ENCODE peak calls at places on chromosome 13, in four cellular contexts. C is uterus, P is brain microvascular endothelial cell, J is cardiac fibroblast. A is an unnamed sample.

GRCh38 chr13:59823495-59823894 is 340.2 kb downstream of the DIAPH3 start:
- DNase-seq in C (no peak), P (peak), J (peak), A (peak)

GRCh38 chr13:20814224-20814910 is 40.6 kb upstream of the EEF1AKMT1 start:
- DNase-seq in C (peak), P (peak), J (peak), A (peak)

GRCh38 chr13:99307247-99307646 is at the start of gene GPR183:
- DNase-seq in C (no peak), P (peak), J (peak), A (no peak)

GRCh38 chr13:80955487-80955886 is 614.6 kb upstream of the SPRY2 start:
- DNase-seq in C (no peak), P (no peak), J (peak), A (peak)

GRCh38 chr13:57946361-57946760 is 314.8 kb downstream of the PCDH17 start:
- DNase-seq in C (no peak), P (no peak), J (peak), A (no peak)

GRCh38 chr13:80881495-80882482 is 540.9 kb upstream of the SPRY2 start:
- DNase-seq in C (no peak), P (no peak), J (no peak), A (peak)

GRCh38 chr13:67438465-67438864 is 208.3 kb upstream of the PCDH9 start:
- DNase-seq in C (no peak), P (no peak), J (no peak), A (no peak)

GRCh38 chr13:94548382-94549240 is 47.3 kb downstream of the TGDS start:
- DNase-seq in C (peak), P (no peak), J (peak), A (peak)

GRCh38 chr13:46905249-46905648 is 8.4 kb upstream of the HTR2A start:
- DNase-seq in C (no peak), P (no peak), J (peak), A (peak)

GRCh38 chr13:62551588-62551987 is 1135.9 kb upstream of the PCDH20 start:
- DNase-seq in C (no peak), P (no peak), J (no peak), A (no peak)

GRCh38 chr13:37486171-37486661 is 112.4 kb downstream of the POSTN start:
- DNase-seq in C (no peak), P (no peak), J (no peak), A (peak)

GRCh38 chr13:95814494-95814893 is 137.6 kb downstream of the DNAJC3 start:
- DNase-seq in C (no peak), P (no peak), J (no peak), A (no peak)

GRCh38 chr13:50598338-50598737 is 245.2 kb downstream of the DLEU7 start:
- DNase-seq in C (no peak), P (no peak), J (no peak), A (no peak)

GRCh38 chr13:91196958-91197357 is 150.5 kb upstream of the MIR17HG start:
- DNase-seq in C (no peak), P (no peak), J (no peak), A (no peak)

GRCh38 chr13:87234981-87235380 is 436.2 kb upstream of the SLITRK5 start:
- DNase-seq in C (no peak), P (peak), J (no peak), A (peak)

GRCh38 chr13:46804391-46804815 is 7.4 kb upstream of the ESD start:
- DNase-seq in C (no peak), P (peak), J (peak), A (peak)

DNA sequence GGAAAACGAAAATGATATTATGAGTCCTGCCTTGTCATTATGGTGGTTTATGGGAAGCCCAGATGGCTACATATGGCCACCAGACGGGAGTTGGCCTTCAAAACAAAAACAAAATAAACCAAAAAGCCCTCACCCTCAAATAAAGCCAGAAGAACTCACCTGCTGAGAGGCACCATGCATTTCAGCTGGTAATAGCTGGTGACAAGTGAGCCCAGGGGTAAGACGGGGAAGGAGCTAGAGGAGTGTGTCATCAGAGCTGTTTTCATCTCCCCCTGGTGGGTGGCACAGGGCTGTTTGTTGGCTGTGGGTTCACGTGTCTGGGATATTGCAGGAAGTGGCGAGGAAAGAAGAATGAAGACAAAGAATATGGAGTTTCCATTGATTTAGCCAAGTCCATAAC is 152.9 kb downstream of the EFNB2 start:
- DNase-seq in C (no peak), P (no peak), J (no peak), A (no peak)
- TF ChIP-seq CTCF in C (no peak), P (peak), J (no peak), A (no peak)

DNA sequence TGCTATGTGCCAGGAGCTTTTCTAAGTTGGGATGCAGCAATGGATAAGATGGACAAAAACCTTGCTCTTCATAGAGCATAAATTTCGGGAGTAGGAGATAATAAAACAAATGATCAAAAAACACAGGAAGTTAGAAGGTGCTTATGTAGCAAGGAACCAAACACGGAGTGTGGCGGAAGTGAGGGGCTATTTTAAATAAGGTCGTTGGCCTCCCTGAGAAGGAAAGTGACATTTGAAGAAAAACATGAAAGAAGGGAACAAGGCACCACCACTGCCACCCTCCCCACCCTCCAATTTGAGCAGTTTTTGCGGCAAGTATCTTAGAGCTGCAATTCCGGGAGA is 3.2 kb upstream of the GSX1 start:
- DNase-seq in C (no peak), P (no peak), J (no peak), A (no peak)
- H3K4me3 ChIP-seq in C (no peak), P (no peak), J (no peak), A (no peak)

GRCh38 chr13:41356788-41357187 is 45.7 kb downstream of the NAA16 start:
- DNase-seq in C (no peak), P (no peak), J (peak), A (no peak)

GRCh38 chr13:41354416-41354815 is 43.3 kb downstream of the NAA16 start:
- DNase-seq in C (no peak), P (no peak), J (peak), A (peak)

DNA sequence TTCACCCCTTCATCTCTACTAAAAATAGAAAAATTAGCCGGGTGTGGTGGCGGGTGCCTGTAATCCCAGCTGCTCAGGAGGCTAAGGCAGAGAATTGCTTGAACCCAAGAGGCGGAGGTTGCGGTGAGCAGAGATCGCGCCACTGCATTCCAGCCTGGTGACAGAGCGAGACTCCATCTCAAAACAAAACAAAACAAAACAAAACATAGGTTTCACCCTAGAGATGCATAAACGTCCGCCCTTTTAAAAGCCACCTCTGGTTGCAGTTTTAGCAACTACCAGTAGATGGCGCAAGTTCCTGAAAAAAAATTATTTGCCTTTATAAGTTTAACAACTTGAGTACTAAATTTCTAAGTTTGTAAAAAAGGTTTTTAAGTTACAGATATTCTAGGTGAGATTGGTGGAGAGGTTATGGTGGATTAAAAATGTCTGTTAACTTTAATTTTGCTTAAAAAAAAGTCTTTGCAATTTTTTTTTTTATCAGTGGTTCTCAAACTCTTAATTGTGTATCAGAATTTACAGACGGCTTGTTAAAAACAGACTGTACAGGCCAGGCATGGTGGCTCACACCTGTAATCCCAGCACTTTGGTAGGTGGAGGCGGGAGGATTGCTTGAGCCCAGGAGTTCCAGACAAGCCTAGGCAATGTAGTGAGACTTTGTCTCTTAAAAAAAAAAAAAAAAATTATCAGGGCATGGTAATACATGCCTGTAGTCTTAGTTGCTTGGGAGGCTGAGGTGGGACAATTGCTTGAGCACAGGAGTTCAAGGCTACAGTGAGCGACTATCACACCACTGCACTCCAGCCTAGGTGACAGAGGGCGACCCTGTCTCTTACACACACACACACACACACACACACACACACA is 42.1 kb downstream of the NAA16 start:
- DNase-seq in C (no peak), P (peak), J (peak), A (peak)
- TF ChIP-seq CTCF in C (peak), P (peak), J (peak), A (peak)

GRCh38 chr13:22040810-22041364 is 370.0 kb downstream of the FGF9 start:
- DNase-seq in C (no peak), P (no peak), J (no peak), A (no peak)
- H3K4me3 ChIP-seq in C (no peak), P (no peak), J (no peak), A (no peak)

DNA sequence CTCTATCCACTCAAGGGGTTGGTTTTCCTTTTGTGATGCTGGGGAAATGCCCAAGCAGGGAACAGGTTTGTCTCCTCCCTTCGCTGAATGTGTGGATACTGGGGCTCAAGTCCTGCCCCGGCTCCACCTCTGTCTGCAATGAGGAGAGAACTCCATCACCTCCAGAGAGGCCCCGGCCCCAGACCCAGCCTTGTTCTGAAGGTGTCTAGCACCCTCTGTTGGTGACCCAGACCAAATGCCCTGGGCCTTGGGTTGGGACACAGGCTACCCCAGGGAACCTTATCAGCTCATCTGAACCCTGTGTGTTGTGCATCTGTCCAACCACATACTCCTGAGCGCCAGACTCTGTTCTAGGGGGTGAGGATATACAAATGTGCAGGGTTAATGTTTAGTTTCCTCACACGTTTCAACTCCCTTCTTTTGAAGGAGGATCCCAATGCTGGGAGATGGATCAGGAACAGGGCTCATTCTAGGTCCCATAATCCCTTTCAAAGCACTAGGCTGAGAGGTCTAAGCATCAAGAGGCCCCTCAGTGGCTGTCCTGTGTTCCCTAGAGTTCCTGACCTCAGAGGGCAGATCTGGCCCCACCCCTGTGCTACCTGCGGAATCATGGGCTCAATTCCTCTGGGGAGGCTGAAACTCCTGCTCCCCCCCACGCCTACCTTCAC is 112.5 kb upstream of the SLC7A1 start:
- DNase-seq in C (no peak), P (peak), J (peak), A (peak)
- TF ChIP-seq CTCF in C (no peak), P (peak), J (peak), A (peak)

DNA sequence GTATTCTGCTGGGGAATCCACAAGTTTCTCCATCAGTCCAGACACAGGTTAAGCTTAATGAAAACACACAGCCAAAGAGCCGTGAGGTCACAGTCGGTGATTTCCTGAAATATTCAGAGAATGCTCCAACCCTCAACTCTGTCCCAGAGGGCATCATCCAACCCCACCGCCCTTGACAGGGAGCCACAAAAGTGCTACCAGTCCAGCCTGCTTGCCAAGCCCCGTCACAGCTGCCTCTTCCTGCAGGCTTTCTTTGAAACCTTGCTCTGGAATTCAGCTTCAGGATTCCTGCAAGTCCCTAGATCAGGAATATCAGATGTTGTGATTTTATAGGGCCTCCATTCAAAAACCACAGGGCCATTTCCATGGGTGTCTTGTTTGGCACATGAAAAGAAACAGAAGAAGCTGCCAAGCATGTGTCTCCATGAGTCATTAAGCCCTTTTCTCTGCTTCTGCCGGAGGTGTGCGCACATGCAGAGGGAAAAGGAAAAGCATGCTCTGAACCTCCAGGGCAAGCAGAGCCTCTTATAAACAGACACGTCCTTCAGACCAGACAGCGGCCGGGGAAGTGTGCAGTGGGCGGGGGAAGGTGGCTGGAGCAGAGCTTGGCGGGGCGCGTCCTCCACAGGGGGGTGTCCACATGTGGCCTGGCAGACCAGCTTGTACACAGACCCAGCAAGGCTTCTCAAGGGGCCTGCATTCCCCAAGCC is 164.7 kb downstream of the KATNAL1 start:
- DNase-seq in C (peak), P (peak), J (peak), A (peak)
- H3K4me3 ChIP-seq in C (no peak), P (no peak), J (no peak), A (no peak)

GRCh38 chr13:26839682-26840081 is 79.1 kb upstream of the GPR12 start:
- DNase-seq in C (no peak), P (no peak), J (no peak), A (no peak)
- TF ChIP-seq CTCF in C (no peak), P (no peak), J (no peak), A (no peak)

DNA sequence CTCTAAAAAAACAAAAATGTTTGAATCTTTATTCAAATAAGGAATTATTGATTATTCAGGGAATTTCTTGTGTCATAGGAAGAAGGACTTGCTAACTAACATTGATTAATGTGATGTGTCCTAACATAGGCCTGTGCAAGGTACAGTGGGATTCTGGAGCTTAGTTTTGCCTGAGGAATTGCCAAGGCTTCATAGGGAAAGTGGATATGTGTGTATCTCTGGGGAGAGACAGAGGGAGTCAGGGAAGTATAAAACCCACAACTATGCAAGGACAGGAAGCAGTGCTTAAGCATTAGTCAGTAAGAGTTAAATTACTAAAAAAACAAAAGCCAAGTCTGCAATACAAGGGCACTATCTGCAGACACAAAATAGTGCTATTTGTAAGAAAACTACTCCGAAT is 59.6 kb downstream of the WDFY2 start:
- DNase-seq in C (no peak), P (peak), J (peak), A (peak)
- H3K4me3 ChIP-seq in C (no peak), P (no peak), J (peak), A (no peak)

GRCh38 chr13:33016414-33017409 is at the start of gene KL:
- DNase-seq in C (no peak), P (no peak), J (no peak), A (no peak)

GRCh38 chr13:33018886-33019285 is 2.7 kb downstream of the KL start:
- DNase-seq in C (no peak), P (no peak), J (no peak), A (no peak)

GRCh38 chr13:33015791-33016323 is 366 bp upstream of the KL start:
- DNase-seq in C (peak), P (no peak), J (no peak), A (no peak)

GRCh38 chr13:33015275-33015674 is 948 bp upstream of the KL start:
- DNase-seq in C (peak), P (no peak), J (no peak), A (no peak)

DNA sequence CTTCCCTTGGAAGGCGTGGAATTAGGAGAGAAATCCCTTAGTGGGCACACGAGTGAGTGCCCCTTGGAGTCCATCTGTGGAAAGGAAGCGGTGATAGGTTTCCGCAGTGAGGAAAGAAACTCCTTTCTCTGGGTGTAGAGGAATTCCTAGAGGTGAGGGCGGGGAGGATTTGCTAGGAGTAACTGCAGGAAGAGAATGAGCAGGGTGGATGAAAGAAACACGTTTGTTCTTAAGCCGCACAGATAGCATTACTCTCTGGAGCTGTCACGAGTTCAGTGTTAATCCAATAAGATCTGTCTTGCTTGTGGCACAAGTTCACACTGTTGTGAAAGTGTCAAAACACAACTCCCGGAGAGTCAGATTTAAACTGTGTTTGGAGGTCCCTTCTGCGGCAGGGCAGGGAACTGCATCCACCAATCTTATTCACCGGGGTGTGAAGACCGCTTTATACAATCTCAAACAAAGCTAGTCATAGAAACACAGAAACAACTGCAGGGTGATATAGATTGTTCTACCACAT is 1.2 kb downstream of the KL start:
- DNase-seq in C (peak), P (no peak), J (peak), A (peak)
- TF ChIP-seq CTCF in C (peak), P (peak), J (peak), A (peak)

A was measured in fibroblast of mammary gland.